ENCODE peak calls at places on chromosomes 7 and 10, in six cellular contexts. C is body of pancreas, W is A549, B is AG04450, H is left ventricle myocardium inferior, Q is OCI-LY7. J is an unnamed sample.

GRCh38 chr7:24052572-24053223 is 231.3 kb upstream of the NPY start:
- DNase-seq in C (no peak), W (no peak), B (peak), H (no peak), Q (no peak), J (peak)

GRCh38 chr7:143909863-143910262 is 7.9 kb upstream of the TCAF1 start:
- DNase-seq in C (no peak), W (no peak), B (no peak), H (no peak), Q (no peak), J (no peak)

GRCh38 chr7:151399305-151399601 is 10.6 kb downstream of the WDR86 start:
- DNase-seq in C (no peak), W (no peak), B (no peak), H (no peak), Q (no peak), J (no peak)

GRCh38 chr10:21257919-21258318 is 267.6 kb downstream of the SKIDA1 start:
- DNase-seq in C (no peak), W (no peak), B (no peak), H (no peak), Q (no peak), J (no peak)

GRCh38 chr10:97234403-97234802 is 48.6 kb upstream of the SLIT1 start:
- DNase-seq in C (no peak), W (peak), B (peak), H (no peak), Q (peak), J (peak)

GRCh38 chr7:157962458-157963306 is 624.9 kb downstream of the PTPRN2 start:
- DNase-seq in C (no peak), W (no peak), B (no peak), H (no peak), Q (no peak), J (no peak)

GRCh38 chr10:5779753-5780152 is 33.5 kb downstream of the GDI2 start:
- DNase-seq in C (no peak), W (no peak), B (no peak), H (no peak), Q (no peak), J (no peak)

GRCh38 chr7:155850730-155851678 is 38.7 kb upstream of the SHH start:
- DNase-seq in C (no peak), W (no peak), B (no peak), H (no peak), Q (no peak), J (no peak)

GRCh38 chr7:135207739-135208416 is 3.4 kb downstream of the WDR91 start:
- DNase-seq in C (peak), W (no peak), B (no peak), H (no peak), Q (no peak), J (no peak)

GRCh38 chr10:95792211-95792780 is 36.3 kb downstream of the ENTPD1 start:
- DNase-seq in C (no peak), W (no peak), B (no peak), H (no peak), Q (no peak), J (no peak)

GRCh38 chr7:117259626-117260025 is 63.2 kb downstream of the WNT2 start:
- DNase-seq in C (no peak), W (no peak), B (no peak), H (no peak), Q (no peak), J (no peak)

GRCh38 chr10:69896601-69897000 is 94.9 kb downstream of the COL13A1 start:
- DNase-seq in C (no peak), W (no peak), B (no peak), H (no peak), Q (no peak), J (no peak)

GRCh38 chr7:113698556-113699220 is 220.1 kb downstream of the PPP1R3A start:
- DNase-seq in C (peak), W (no peak), B (peak), H (no peak), Q (peak), J (peak)

GRCh38 chr7:95601324-95601723 is 5.0 kb upstream of the PDK4 start:
- DNase-seq in C (no peak), W (no peak), B (no peak), H (no peak), Q (no peak), J (no peak)

GRCh38 chr7:30020535-30020934 is 6.0 kb downstream of the FKBP14 start:
- DNase-seq in C (no peak), W (no peak), B (no peak), H (no peak), Q (no peak), J (no peak)

GRCh38 chr7:78794101-78794500 is 659.4 kb downstream of the MAGI2 start:
- DNase-seq in C (no peak), W (no peak), B (peak), H (no peak), Q (no peak), J (no peak)

GRCh38 chr7:91424372-91424771 is 160.1 kb downstream of the FZD1 start:
- DNase-seq in C (no peak), W (no peak), B (no peak), H (no peak), Q (no peak), J (no peak)

GRCh38 chr10:72503241-72503640 is 122.6 kb downstream of the MICU1 start:
- DNase-seq in C (no peak), W (no peak), B (peak), H (no peak), Q (no peak), J (no peak)

DNA sequence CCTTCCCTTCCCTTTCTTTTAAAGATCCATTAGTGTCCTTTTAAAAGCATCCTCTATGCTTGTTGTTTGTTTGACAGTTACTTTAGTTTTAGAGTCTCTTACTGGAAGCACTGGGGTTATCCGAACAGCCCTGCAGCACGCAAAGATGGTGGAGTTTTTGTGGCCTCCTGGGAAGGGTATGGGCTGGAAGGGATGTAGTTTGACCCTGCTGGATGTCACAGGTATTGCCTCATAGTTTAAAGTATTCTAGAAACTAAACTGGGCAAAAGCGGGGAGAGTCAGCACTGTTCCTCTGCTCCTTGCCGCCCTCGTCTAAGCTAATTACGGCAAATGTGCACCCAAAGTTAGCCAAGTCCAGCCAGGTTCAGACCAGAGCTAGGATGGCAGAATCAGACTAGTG is 35.8 kb upstream of the GNAI1 start:
- DNase-seq in C (no peak), W (no peak), B (no peak), H (no peak), Q (no peak), J (no peak)
- TF ChIP-seq CTCF in C (peak), W (no peak), B (peak), H (peak), Q (no peak), J (no peak)

GRCh38 chr10:29685506-29685905 is 50.7 kb upstream of the SVIL start:
- DNase-seq in C (no peak), W (no peak), B (no peak), H (no peak), Q (no peak), J (no peak)
- H3K27ac ChIP-seq in C (no peak), W (no peak), B (no peak), H (no peak), Q (no peak), J (no peak)

DNA sequence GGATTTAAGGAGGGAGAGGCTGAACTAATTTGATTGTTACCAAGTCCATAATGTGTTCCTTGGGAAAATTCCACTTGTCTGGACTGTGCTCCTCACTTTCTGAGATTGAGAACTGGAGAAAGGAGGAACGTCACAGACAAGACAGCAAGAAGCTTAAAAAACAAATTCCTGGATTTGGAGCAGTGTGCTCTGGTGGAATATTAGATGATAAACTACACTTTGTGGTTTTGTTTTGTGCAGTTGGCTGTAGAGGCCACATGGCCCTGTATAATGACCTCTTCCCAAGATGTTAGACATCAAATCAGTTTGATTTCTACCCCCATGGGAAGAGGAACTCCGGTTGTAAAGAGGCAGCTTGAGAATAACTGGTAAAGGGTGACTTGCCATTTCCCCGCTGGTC is 421.3 kb upstream of the GALNT17 start:
- DNase-seq in C (no peak), W (no peak), B (no peak), H (no peak), Q (no peak), J (no peak)
- TF ChIP-seq CTCF in C (no peak), W (no peak), B (no peak), H (no peak), Q (no peak), J (no peak)

DNA sequence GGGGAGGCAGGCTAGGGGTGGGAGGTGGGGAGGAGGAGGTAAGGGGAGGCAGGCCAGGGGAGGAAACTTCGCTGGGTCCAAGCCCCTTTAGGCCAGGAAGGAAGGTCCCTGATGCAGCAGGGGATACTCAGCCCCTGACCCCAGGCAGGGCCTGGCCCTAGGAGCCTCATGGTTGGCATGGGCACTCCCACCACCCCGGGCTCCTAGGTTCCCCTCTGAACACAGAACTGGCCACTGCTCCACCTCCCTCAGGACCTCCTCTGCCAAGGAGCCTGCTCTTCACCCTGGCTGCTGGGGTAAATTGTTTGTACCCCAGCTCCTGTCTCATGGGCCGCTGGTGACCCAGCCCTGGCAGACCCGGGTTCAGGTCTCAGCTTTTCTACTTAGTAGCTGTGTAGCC is 25.8 kb upstream of the CHST15 start:
- DNase-seq in C (no peak), W (no peak), B (no peak), H (no peak), Q (no peak), J (no peak)
- H3K27ac ChIP-seq in C (no peak), W (peak), B (no peak), H (peak), Q (peak), J (no peak)

GRCh38 chr10:109773288-109773687 is 150.0 kb downstream of the XPNPEP1 start:
- DNase-seq in C (no peak), W (no peak), B (no peak), H (no peak), Q (no peak), J (no peak)

GRCh38 chr10:109778993-109779392 is 144.3 kb downstream of the XPNPEP1 start:
- DNase-seq in C (no peak), W (no peak), B (no peak), H (no peak), Q (no peak), J (no peak)

GRCh38 chr10:109770000-109770399 is 153.3 kb downstream of the XPNPEP1 start:
- DNase-seq in C (no peak), W (no peak), B (no peak), H (no peak), Q (no peak), J (no peak)

GRCh38 chr10:109773818-109774440 is 149.4 kb downstream of the XPNPEP1 start:
- DNase-seq in C (no peak), W (peak), B (no peak), H (no peak), Q (peak), J (peak)
- TF ChIP-seq CTCF in C (peak), W (peak), B (peak), H (peak), Q (peak), J (peak)

GRCh38 chr10:84540617-84541288 is 212.4 kb downstream of the CCSER2 start:
- DNase-seq in C (peak), W (peak), B (no peak), H (peak), Q (peak), J (peak)
- H3K27ac ChIP-seq in C (no peak), W (peak), B (peak), H (no peak), Q (no peak), J (no peak)

GRCh38 chr7:83934118-83934734 is 260.4 kb downstream of the SEMA3A start:
- DNase-seq in C (no peak), W (no peak), B (no peak), H (no peak), Q (no peak), J (no peak)
- TF ChIP-seq CTCF in C (no peak), W (peak), B (peak), H (peak), Q (peak), J (peak)

DNA sequence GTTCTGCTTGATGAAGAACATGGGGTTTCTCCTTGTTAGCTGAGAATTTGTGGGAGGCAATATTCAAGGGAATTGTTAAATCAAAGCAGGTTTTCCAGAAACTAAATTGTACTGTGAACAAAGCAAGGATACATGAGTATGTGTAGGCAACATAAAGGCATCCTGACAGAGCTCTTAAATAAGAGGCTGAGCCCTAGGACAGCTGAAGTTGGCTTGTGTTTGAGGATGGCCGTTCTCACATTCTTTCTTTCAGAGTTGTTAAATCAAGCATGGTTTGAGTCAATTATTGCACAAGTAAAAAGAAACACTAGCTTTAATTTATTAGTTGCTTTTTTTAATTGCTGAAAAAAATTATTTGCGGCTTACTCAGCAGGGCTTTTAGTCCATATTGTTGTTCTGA is 350.1 kb downstream of the PLXDC2 start:
- DNase-seq in C (no peak), W (no peak), B (no peak), H (no peak), Q (no peak), J (no peak)
- H3K27ac ChIP-seq in C (no peak), W (no peak), B (no peak), H (no peak), Q (no peak), J (no peak)